ENCODE peak calls at places on chromosomes 12 and 14, in six cellular contexts. K is NCI-H2081 treated with DMSO at 0.1 percent for 48 hours, H is AML-193, Y is H1, D is NCI-H748 treated with DMSO at 0.1 percent for 48 hours, B is BJ. U is an unnamed sample.

GRCh38 chr14:69708049-69708448 is 58.9 kb upstream of the SRSF5 start:
- DNase-seq in H (no peak), D (no peak), K (no peak), Y (no peak), B (no peak), U (no peak)

GRCh38 chr14:42715316-42715715 is 1108.6 kb downstream of the LRFN5 start:
- DNase-seq in K (no peak), B (no peak), H (no peak), D (no peak), Y (no peak), U (no peak)

GRCh38 chr14:64513271-64513670 is 8.7 kb downstream of the ZBTB1 start:
- DNase-seq in B (no peak), D (no peak), H (no peak), K (no peak), Y (no peak), U (no peak)

GRCh38 chr14:64942531-64943111 is at the start of gene GPX2:
- DNase-seq in H (no peak), Y (no peak), K (peak; percentile 96), D (peak; percentile 97), B (no peak), U (peak; percentile 92)

GRCh38 chr14:88326352-88327103 is 3.5 kb upstream of the KCNK10 start:
- DNase-seq in K (no peak), B (no peak), H (no peak), Y (peak; percentile 68), D (no peak), U (peak; percentile 24)

GRCh38 chr12:4855121-4855924 is 54.4 kb upstream of the KCNA1 start:
- DNase-seq in Y (peak; percentile 67), K (peak; percentile 61), D (peak; percentile 51), H (peak; percentile 64), B (peak; percentile 1), U (peak; percentile 89)

GRCh38 chr14:75806247-75806876 is 145.3 kb downstream of the TTLL5 start:
- DNase-seq in D (no peak), B (no peak), H (no peak), Y (no peak), K (no peak), U (no peak)

GRCh38 chr14:63457498-63457897 is 85.7 kb downstream of the PPP2R5E start:
- DNase-seq in B (no peak), H (no peak), K (no peak), D (no peak), Y (no peak), U (no peak)

GRCh38 chr12:93960521-93960920 is 187.9 kb upstream of the PLXNC1 start:
- DNase-seq in D (no peak), K (no peak), Y (no peak), H (no peak), B (no peak), U (no peak)

GRCh38 chr14:38238881-38239280 is 17.0 kb downstream of the CLEC14A start:
- DNase-seq in Y (no peak), B (no peak), D (no peak), K (no peak), H (no peak), U (no peak)

GRCh38 chr12:13101854-13102375 is 1.6 kb downstream of the GSG1 start:
- DNase-seq in Y (no peak), K (no peak), H (peak; percentile 2), B (no peak), D (no peak), U (peak; percentile 66)

GRCh38 chr12:77720258-77720657 is 110.4 kb upstream of the NAV3 start:
- DNase-seq in D (no peak), K (no peak), H (no peak), Y (no peak), B (no peak), U (no peak)

GRCh38 chr14:100732766-100733100 is 6.0 kb downstream of the DLK1 start:
- DNase-seq in D (no peak), B (no peak), Y (no peak), H (no peak), K (no peak), U (no peak)

GRCh38 chr12:72346331-72346944 is 74.3 kb downstream of the TRHDE start:
- DNase-seq in H (peak; percentile 41), B (no peak), Y (peak; percentile 83), K (peak; percentile 72), D (peak; percentile 40), U (peak; percentile 84)

GRCh38 chr14:26984318-26985177 is 386.7 kb upstream of the NOVA1 start:
- DNase-seq in H (peak; percentile 9), D (peak; percentile 54), B (no peak), Y (peak; percentile 64), K (peak; percentile 62), U (peak; percentile 75)

GRCh38 chr12:4439736-4440135 is 5.9 kb downstream of the FGF6 start:
- DNase-seq in D (no peak), K (no peak), H (no peak), Y (no peak), B (no peak), U (no peak)

GRCh38 chr12:9869307-9870161 is at the start of gene CLEC2B:
- DNase-seq in D (no peak), Y (no peak), B (peak; percentile 81), H (peak; percentile 69), K (no peak), U (no peak)

GRCh38 chr12:41819948-41820347 is 324.7 kb downstream of the GXYLT1 start:
- DNase-seq in H (no peak), K (no peak), D (no peak), Y (no peak), B (no peak), U (no peak)

GRCh38 chr14:22252591-22253178 is 336.3 kb downstream of the DAD1 start:
- DNase-seq in H (no peak), D (no peak), K (no peak), Y (no peak), B (no peak), U (no peak)

GRCh38 chr12:132311201-132311915 is 18.0 kb downstream of the GALNT9 start:
- DNase-seq in K (no peak), H (no peak), D (no peak), B (no peak), Y (no peak), U (no peak)

GRCh38 chr14:45044638-45045037 is 39.3 kb upstream of the PRPF39 start:
- DNase-seq in K (no peak), H (no peak), D (no peak), B (no peak), Y (no peak), U (no peak)

GRCh38 chr14:69896080-69896479 is 16.9 kb downstream of the SMOC1 start:
- DNase-seq in K (no peak), D (no peak), H (no peak), B (no peak), Y (peak; percentile 4), U (no peak)

GRCh38 chr12:122081697-122082221 is 3.2 kb downstream of the MLXIP start:
- DNase-seq in Y (no peak), B (no peak), D (no peak), H (peak; percentile 91), K (no peak), U (no peak)

GRCh38 chr12:19044877-19045276 is 84.7 kb upstream of the PLEKHA5 start:
- DNase-seq in K (no peak), Y (no peak), H (no peak), B (no peak), D (no peak), U (no peak)

GRCh38 chr12:81835783-81836182 is 76.6 kb upstream of the PPFIA2 start:
- DNase-seq in B (no peak), H (no peak), K (no peak), D (no peak), Y (no peak), U (no peak)

GRCh38 chr12:12008931-12009611 is 61.7 kb upstream of the BCL2L14 start:
- DNase-seq in B (no peak), H (peak; percentile 59), D (peak; percentile 48), Y (peak; percentile 64), K (peak; percentile 73), U (peak; percentile 88)

GRCh38 chr14:67815573-67816235 is 686 bp downstream of the ZFYVE26 start:
- DNase-seq in H (peak; percentile 30), Y (no peak), K (no peak), D (peak; percentile 31), B (peak; percentile 9), U (no peak)

GRCh38 chr14:35385042-35385839 is 19.3 kb downstream of the NFKBIA start:
- DNase-seq in K (peak; percentile 41), Y (no peak), B (peak; percentile 86), H (no peak), D (no peak), U (peak; percentile 91)

GRCh38 chr12:115341442-115341841 is 657.5 kb upstream of the TBX3 start:
- DNase-seq in B (peak; percentile 95), H (no peak), Y (no peak), D (no peak), K (no peak), U (no peak)

GRCh38 chr14:100592972-100593371 is 5.8 kb upstream of the BEGAIN start:
- DNase-seq in K (no peak), H (no peak), D (no peak), Y (no peak), B (no peak), U (no peak)

GRCh38 chr12:5437122-5437521 is 5.2 kb downstream of the NTF3 start:
- DNase-seq in H (no peak), Y (no peak), D (no peak), B (no peak), K (no peak), U (no peak)

GRCh38 chr14:21714318-21714929 is 40.8 kb upstream of the OR4E1 start:
- DNase-seq in B (no peak), Y (no peak), K (no peak), D (no peak), H (no peak), U (no peak)

GRCh38 chr14:22552001-22552826 is 36.8 kb downstream of the DAD1 start:
- DNase-seq in Y (no peak), B (no peak), D (no peak), H (no peak), K (no peak), U (no peak)

GRCh38 chr12:4664111-4664510 is 15.2 kb downstream of the NDUFA9 start:
- DNase-seq in Y (no peak), D (no peak), H (no peak), B (peak; percentile 59), K (no peak), U (no peak)

GRCh38 chr12:87305481-87305880 is 723.7 kb downstream of the C12orf50 start:
- DNase-seq in H (no peak), K (no peak), Y (no peak), B (no peak), D (no peak), U (no peak)

GRCh38 chr12:64590183-64590582 is 20.1 kb upstream of the RASSF3 start:
- DNase-seq in H (no peak), D (no peak), K (no peak), B (no peak), Y (no peak), U (no peak)

GRCh38 chr12:93669452-93669851 is 7.7 kb upstream of the CRADD start:
- DNase-seq in D (no peak), Y (no peak), H (no peak), K (no peak), B (no peak), U (no peak)

GRCh38 chr14:24367506-24368214 is at the start of gene NFATC4:
- DNase-seq in Y (peak; percentile 88), H (no peak), K (peak; percentile 44), B (peak; percentile 79), D (no peak), U (peak; percentile 77)

GRCh38 chr14:26527095-26527494 is 70.7 kb downstream of the NOVA1 start:
- DNase-seq in K (no peak), Y (no peak), B (no peak), H (no peak), D (no peak), U (no peak)

GRCh38 chr14:77139022-77139421 is 2.6 kb downstream of the ZDHHC22 start:
- DNase-seq in H (no peak), K (no peak), B (no peak), Y (no peak), D (no peak), U (no peak)